ENCODE peak calls at places on chromosomes 11 and 22, in four cellular contexts. One of them, this sample, is unnamed.
A peak's percentile ranks its signal among the peaks of the same experiment; 100 is the strongest.

GRCh38 chr11:117816151-117816741 is 8.3 kb downstream of the FXYD2 start:
- DNase-seq in transverse colon: no peak
- DNase-seq in cardiac muscle cell: peak; percentile 30
- DNase-seq in epithelial cell of esophagus: peak; percentile 66
- DNase-seq in this sample: no peak

GRCh38 chr22:39253427-39254070 is 8.8 kb upstream of the PDGFB start:
- DNase-seq in transverse colon: peak; percentile 38
- DNase-seq in cardiac muscle cell: peak; percentile 70
- DNase-seq in epithelial cell of esophagus: peak; percentile 88
- DNase-seq in this sample: no peak

GRCh38 chr11:2585566-2586090 is 114.2 kb downstream of the KCNQ1OT1 start:
- DNase-seq in transverse colon: no peak
- DNase-seq in cardiac muscle cell: no peak
- DNase-seq in epithelial cell of esophagus: no peak
- DNase-seq in this sample: no peak

GRCh38 chr11:95283653-95284052 is 52.7 kb upstream of the SESN3 start:
- DNase-seq in transverse colon: no peak
- DNase-seq in cardiac muscle cell: peak; percentile 90
- DNase-seq in epithelial cell of esophagus: peak; percentile 86
- DNase-seq in this sample: no peak

GRCh38 chr22:21766933-21767462 is 31.4 kb upstream of the YPEL1 start:
- DNase-seq in transverse colon: peak; percentile 29
- DNase-seq in cardiac muscle cell: no peak
- DNase-seq in epithelial cell of esophagus: no peak
- DNase-seq in this sample: peak; percentile 77

GRCh38 chr11:32487270-32487669 is 51.9 kb upstream of the WT1 start:
- DNase-seq in transverse colon: no peak
- DNase-seq in cardiac muscle cell: peak; percentile 29
- DNase-seq in epithelial cell of esophagus: peak; percentile 3
- DNase-seq in this sample: no peak

GRCh38 chr11:22472306-22472705 is 134.1 kb downstream of the SLC17A6 start:
- DNase-seq in transverse colon: no peak
- DNase-seq in cardiac muscle cell: peak; percentile 4
- DNase-seq in epithelial cell of esophagus: peak; percentile 50
- DNase-seq in this sample: no peak

GRCh38 chr11:66987158-66987620 is 12.1 kb downstream of the C11orf86 start:
- DNase-seq in transverse colon: no peak
- DNase-seq in cardiac muscle cell: no peak
- DNase-seq in epithelial cell of esophagus: no peak
- DNase-seq in this sample: no peak

GRCh38 chr11:100619484-100619883 is 67.6 kb upstream of the ARHGAP42 start:
- DNase-seq in transverse colon: no peak
- DNase-seq in cardiac muscle cell: peak; percentile 17
- DNase-seq in epithelial cell of esophagus: peak; percentile 26
- DNase-seq in this sample: no peak

GRCh38 chr11:70826541-70826943 is 425.8 kb downstream of the SHANK2 start:
- DNase-seq in transverse colon: no peak
- DNase-seq in cardiac muscle cell: peak; percentile 15
- DNase-seq in epithelial cell of esophagus: peak; percentile 33
- DNase-seq in this sample: no peak

GRCh38 chr11:44733877-44734276 is 7.1 kb downstream of the TSPAN18 start:
- DNase-seq in transverse colon: no peak
- DNase-seq in cardiac muscle cell: no peak
- DNase-seq in epithelial cell of esophagus: no peak
- DNase-seq in this sample: no peak

GRCh38 chr11:112206071-112206470 is 20.2 kb upstream of the PTS start:
- DNase-seq in transverse colon: no peak
- DNase-seq in cardiac muscle cell: no peak
- DNase-seq in epithelial cell of esophagus: no peak
- DNase-seq in this sample: no peak

GRCh38 chr11:12157241-12157661 is 46.9 kb downstream of the MICAL2 start:
- DNase-seq in transverse colon: no peak
- DNase-seq in cardiac muscle cell: peak; percentile 78
- DNase-seq in epithelial cell of esophagus: no peak
- DNase-seq in this sample: no peak

GRCh38 chr11:122852071-122852831 is 14.0 kb downstream of the CRTAM start:
- DNase-seq in transverse colon: no peak
- DNase-seq in cardiac muscle cell: peak; percentile 8
- DNase-seq in epithelial cell of esophagus: peak; percentile 71
- DNase-seq in this sample: no peak

GRCh38 chr11:70580036-70580805 is 181.9 kb downstream of the CTTN start:
- DNase-seq in transverse colon: no peak
- DNase-seq in cardiac muscle cell: peak; percentile 22
- DNase-seq in epithelial cell of esophagus: no peak
- DNase-seq in this sample: no peak

GRCh38 chr22:28791841-28792490 is 8.4 kb downstream of the XBP1 start:
- DNase-seq in transverse colon: no peak
- DNase-seq in cardiac muscle cell: no peak
- DNase-seq in epithelial cell of esophagus: no peak
- DNase-seq in this sample: no peak

GRCh38 chr22:25357606-25358420 is 138.4 kb downstream of the CRYBB2 start:
- DNase-seq in transverse colon: no peak
- DNase-seq in cardiac muscle cell: no peak
- DNase-seq in epithelial cell of esophagus: no peak
- DNase-seq in this sample: no peak

GRCh38 chr22:40928657-40929056 is 22.5 kb upstream of the RBX1 start:
- DNase-seq in transverse colon: no peak
- DNase-seq in cardiac muscle cell: peak; percentile 42
- DNase-seq in epithelial cell of esophagus: no peak
- DNase-seq in this sample: no peak

GRCh38 chr11:63917685-63918523 is 940 bp upstream of the RCOR2 start:
- DNase-seq in transverse colon: peak; percentile 62
- DNase-seq in cardiac muscle cell: peak; percentile 63
- DNase-seq in epithelial cell of esophagus: peak; percentile 41
- DNase-seq in this sample: no peak

GRCh38 chr22:50314455-50315288 is 7.2 kb upstream of the PLXNB2 start:
- DNase-seq in transverse colon: peak; percentile 89
- DNase-seq in cardiac muscle cell: no peak
- DNase-seq in epithelial cell of esophagus: no peak
- DNase-seq in this sample: peak; percentile 68

GRCh38 chr11:68370211-68371111 is 58.1 kb downstream of the LRP5 start:
- DNase-seq in transverse colon: peak; percentile 62
- DNase-seq in cardiac muscle cell: no peak
- DNase-seq in epithelial cell of esophagus: no peak
- DNase-seq in this sample: no peak

GRCh38 chr22:48146426-48146825 is 1384.0 kb downstream of the TBC1D22A start:
- DNase-seq in transverse colon: no peak
- DNase-seq in cardiac muscle cell: no peak
- DNase-seq in epithelial cell of esophagus: no peak
- DNase-seq in this sample: no peak

GRCh38 chr11:38865922-38866321 is 2267.9 kb upstream of the RAG2 start:
- DNase-seq in transverse colon: no peak
- DNase-seq in cardiac muscle cell: no peak
- DNase-seq in epithelial cell of esophagus: no peak
- DNase-seq in this sample: no peak

GRCh38 chr22:36052505-36052941 is 23.9 kb upstream of the RBFOX2 start:
- DNase-seq in transverse colon: no peak
- DNase-seq in cardiac muscle cell: no peak
- DNase-seq in epithelial cell of esophagus: peak; percentile 97
- DNase-seq in this sample: no peak

GRCh38 chr11:60657880-60658279 is 41.5 kb upstream of the MS4A8 start:
- DNase-seq in transverse colon: peak; percentile 24
- DNase-seq in cardiac muscle cell: no peak
- DNase-seq in epithelial cell of esophagus: no peak
- DNase-seq in this sample: no peak
- TF ChIP-seq CTCF in transverse colon: no peak
- TF ChIP-seq CTCF in cardiac muscle cell: no peak
- TF ChIP-seq CTCF in epithelial cell of esophagus: no peak
- TF ChIP-seq CTCF in this sample: no peak

GRCh38 chr11:120928506-120929062 is 95.3 kb upstream of the TBCEL start:
- DNase-seq in transverse colon: no peak
- DNase-seq in cardiac muscle cell: no peak
- DNase-seq in epithelial cell of esophagus: no peak
- DNase-seq in this sample: no peak
- TF ChIP-seq CTCF in transverse colon: no peak
- TF ChIP-seq CTCF in cardiac muscle cell: no peak
- TF ChIP-seq CTCF in epithelial cell of esophagus: no peak
- TF ChIP-seq CTCF in this sample: no peak

DNA sequence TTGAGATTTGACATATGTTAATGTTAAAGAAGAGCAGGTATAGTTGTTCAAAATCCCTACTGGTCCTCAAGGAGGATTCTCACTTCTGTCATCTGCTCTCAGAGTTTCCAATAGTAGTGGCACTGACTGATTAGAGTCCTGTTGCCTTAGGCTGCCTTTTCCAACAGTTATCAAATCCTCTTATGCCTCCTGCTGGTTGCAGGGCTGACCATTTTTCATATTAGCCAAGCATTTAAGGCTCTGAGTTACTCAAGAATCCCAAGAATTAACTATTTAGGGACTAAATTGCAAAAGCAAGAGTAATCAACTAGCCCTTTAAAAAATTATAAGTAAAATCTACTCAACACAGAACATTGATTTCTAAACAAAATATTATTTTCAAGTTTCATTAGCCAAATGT is 212.0 kb upstream of the CHORDC1 start:
- DNase-seq in transverse colon: no peak
- DNase-seq in cardiac muscle cell: no peak
- DNase-seq in epithelial cell of esophagus: peak; percentile 73
- DNase-seq in this sample: no peak
- TF ChIP-seq CTCF in transverse colon: no peak
- TF ChIP-seq CTCF in cardiac muscle cell: no peak
- TF ChIP-seq CTCF in epithelial cell of esophagus: peak; percentile 67
- TF ChIP-seq CTCF in this sample: no peak

DNA sequence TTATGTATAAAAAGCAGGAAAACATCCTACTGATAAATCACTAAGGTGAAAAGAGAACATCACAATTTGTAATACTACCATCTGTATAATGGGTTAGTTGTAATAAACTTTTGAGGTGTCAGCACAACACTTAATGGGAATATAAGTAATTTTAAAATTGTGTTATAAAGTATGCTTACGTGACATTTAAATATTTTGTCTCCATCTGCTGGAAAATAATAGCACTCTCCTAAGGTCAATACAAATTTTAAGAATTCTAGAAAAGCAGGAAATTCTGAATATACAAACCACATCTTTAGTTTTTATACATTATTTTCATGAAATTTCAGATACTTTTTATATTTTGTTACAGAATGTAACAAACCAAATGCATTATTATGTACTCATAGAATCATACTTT is 19.5 kb downstream of the CWF19L2 start:
- DNase-seq in transverse colon: no peak
- DNase-seq in cardiac muscle cell: no peak
- DNase-seq in epithelial cell of esophagus: no peak
- DNase-seq in this sample: no peak
- TF ChIP-seq CTCF in transverse colon: no peak
- TF ChIP-seq CTCF in cardiac muscle cell: no peak
- TF ChIP-seq CTCF in epithelial cell of esophagus: no peak
- TF ChIP-seq CTCF in this sample: no peak

DNA sequence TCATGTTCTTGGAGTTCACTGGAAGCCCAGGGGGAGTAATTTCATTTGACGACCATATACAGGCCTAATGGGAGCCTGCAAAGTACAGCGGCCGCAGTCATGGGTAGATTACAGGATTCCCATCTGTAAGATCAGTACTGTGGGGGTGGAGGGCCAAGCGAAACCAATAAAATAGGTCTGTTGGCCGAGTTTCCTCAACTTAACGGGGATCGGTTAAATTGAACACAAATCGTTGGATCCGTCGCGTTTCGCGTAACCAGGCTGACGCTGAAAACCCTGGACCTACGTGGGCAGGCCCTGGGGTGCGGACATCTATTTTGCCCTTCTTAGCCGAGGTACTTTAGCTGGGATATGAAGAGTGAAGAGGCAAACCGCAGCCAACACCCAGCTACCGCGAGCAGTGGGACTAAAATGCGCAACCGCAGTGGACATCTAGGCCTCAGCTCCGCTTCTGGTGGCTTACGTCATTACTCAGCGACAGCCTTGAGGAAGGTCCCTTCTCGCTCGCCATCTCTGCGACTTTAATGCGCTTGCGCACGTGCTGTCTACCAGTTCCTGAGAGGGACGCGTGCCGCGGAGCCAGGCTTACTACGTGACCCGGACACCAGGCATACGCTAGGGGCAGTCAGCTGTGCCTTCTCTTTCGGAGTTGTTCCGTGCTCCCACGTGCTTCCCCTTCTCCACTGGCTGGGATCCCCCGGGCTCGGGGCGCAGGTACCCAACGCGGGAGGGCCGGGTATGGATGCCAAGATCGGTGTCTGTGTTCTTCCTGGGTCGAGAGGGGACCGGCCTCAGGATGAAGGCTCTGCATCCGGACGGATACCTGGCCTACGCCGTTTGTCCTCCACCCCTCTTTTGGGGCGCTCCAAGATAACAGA is at the start of gene NAT10:
- DNase-seq in transverse colon: peak; percentile 98
- DNase-seq in cardiac muscle cell: peak; percentile 99
- DNase-seq in epithelial cell of esophagus: peak; percentile 99
- DNase-seq in this sample: peak; percentile 96
- TF ChIP-seq CTCF in transverse colon: peak; percentile 31
- TF ChIP-seq CTCF in cardiac muscle cell: peak; percentile 16
- TF ChIP-seq CTCF in epithelial cell of esophagus: peak; percentile 15
- TF ChIP-seq CTCF in this sample: no peak

GRCh38 chr22:19103881-19104821 is 18.1 kb downstream of the DGCR2 start:
- DNase-seq in transverse colon: no peak
- DNase-seq in cardiac muscle cell: no peak
- DNase-seq in epithelial cell of esophagus: peak; percentile 40
- DNase-seq in this sample: no peak

GRCh38 chr22:19107730-19108074 is 14.5 kb downstream of the DGCR2 start:
- DNase-seq in transverse colon: no peak
- DNase-seq in cardiac muscle cell: no peak
- DNase-seq in epithelial cell of esophagus: no peak
- DNase-seq in this sample: no peak

GRCh38 chr22:19106886-19107729 is 15.1 kb downstream of the DGCR2 start:
- DNase-seq in transverse colon: no peak
- DNase-seq in cardiac muscle cell: no peak
- DNase-seq in epithelial cell of esophagus: no peak
- DNase-seq in this sample: no peak

GRCh38 chr22:19105456-19105855 is 16.8 kb downstream of the DGCR2 start:
- DNase-seq in transverse colon: no peak
- DNase-seq in cardiac muscle cell: no peak
- DNase-seq in epithelial cell of esophagus: no peak
- DNase-seq in this sample: no peak

GRCh38 chr22:19105867-19106802 is 16.1 kb downstream of the DGCR2 start:
- DNase-seq in transverse colon: no peak
- DNase-seq in cardiac muscle cell: no peak
- DNase-seq in epithelial cell of esophagus: no peak
- DNase-seq in this sample: peak; percentile 25
- TF ChIP-seq CTCF in transverse colon: no peak
- TF ChIP-seq CTCF in cardiac muscle cell: no peak
- TF ChIP-seq CTCF in epithelial cell of esophagus: peak; percentile 18
- TF ChIP-seq CTCF in this sample: no peak